ENCODE peak calls at places on chromosomes 6 and 20, in six cellular contexts. One of them, this sample, is unnamed.

GRCh38 chr6:3916211-3916610 is 67.0 kb downstream of the FAM50B start:
- DNase-seq in uterus: no peak
- DNase-seq in BJ: no peak
- DNase-seq in AG04450: no peak
- DNase-seq in sigmoid colon: no peak
- DNase-seq in choroid plexus epithelial cell: no peak
- DNase-seq in this sample: no peak

GRCh38 chr20:18032977-18033892 is 24.5 kb downstream of the OVOL2 start:
- DNase-seq in choroid plexus epithelial cell: no peak
- DNase-seq in BJ: no peak
- DNase-seq in uterus: no peak
- DNase-seq in AG04450: no peak
- DNase-seq in sigmoid colon: no peak
- DNase-seq in this sample: no peak

GRCh38 chr6:145815875-145816274 is 1.3 kb upstream of the FBXO30 start:
- DNase-seq in BJ: no peak
- DNase-seq in AG04450: no peak
- DNase-seq in uterus: no peak
- DNase-seq in choroid plexus epithelial cell: no peak
- DNase-seq in sigmoid colon: no peak
- DNase-seq in this sample: no peak

GRCh38 chr6:2259002-2259494 is 13.6 kb upstream of the GMDS start:
- DNase-seq in uterus: no peak
- DNase-seq in AG04450: no peak
- DNase-seq in BJ: no peak
- DNase-seq in choroid plexus epithelial cell: no peak
- DNase-seq in sigmoid colon: no peak
- DNase-seq in this sample: no peak

GRCh38 chr20:50467618-50468373 is 42.4 kb upstream of the PTPN1 start:
- DNase-seq in AG04450: no peak
- DNase-seq in sigmoid colon: no peak
- DNase-seq in BJ: no peak
- DNase-seq in uterus: peak; percentile 32
- DNase-seq in choroid plexus epithelial cell: peak; percentile 75
- DNase-seq in this sample: no peak

GRCh38 chr20:61662946-61663460 is 402.7 kb downstream of the TAF4 start:
- DNase-seq in sigmoid colon: no peak
- DNase-seq in choroid plexus epithelial cell: no peak
- DNase-seq in BJ: no peak
- DNase-seq in AG04450: no peak
- DNase-seq in uterus: no peak
- DNase-seq in this sample: no peak

GRCh38 chr20:47620808-47621805 is 119.4 kb downstream of the NCOA3 start:
- DNase-seq in choroid plexus epithelial cell: peak; percentile 87
- DNase-seq in uterus: no peak
- DNase-seq in AG04450: peak; percentile 37
- DNase-seq in sigmoid colon: no peak
- DNase-seq in BJ: no peak
- DNase-seq in this sample: peak; percentile 22

GRCh38 chr20:52601295-52601971 is 370.7 kb upstream of the TSHZ2 start:
- DNase-seq in choroid plexus epithelial cell: no peak
- DNase-seq in uterus: no peak
- DNase-seq in sigmoid colon: no peak
- DNase-seq in AG04450: no peak
- DNase-seq in BJ: no peak
- DNase-seq in this sample: no peak

GRCh38 chr6:167581637-167582036 is 245.1 kb upstream of the AFDN start:
- DNase-seq in AG04450: no peak
- DNase-seq in uterus: no peak
- DNase-seq in sigmoid colon: peak; percentile 30
- DNase-seq in BJ: no peak
- DNase-seq in choroid plexus epithelial cell: no peak
- DNase-seq in this sample: no peak

GRCh38 chr6:114467931-114468330 is 125.1 kb upstream of the HS3ST5 start:
- DNase-seq in AG04450: no peak
- DNase-seq in sigmoid colon: no peak
- DNase-seq in uterus: no peak
- DNase-seq in choroid plexus epithelial cell: no peak
- DNase-seq in BJ: no peak
- DNase-seq in this sample: no peak

GRCh38 chr20:31595380-31595653 is 9.8 kb upstream of the ID1 start:
- DNase-seq in BJ: no peak
- DNase-seq in AG04450: no peak
- DNase-seq in sigmoid colon: no peak
- DNase-seq in choroid plexus epithelial cell: no peak
- DNase-seq in uterus: no peak
- DNase-seq in this sample: no peak

GRCh38 chr20:51791626-51792025 is 10.7 kb downstream of the SALL4 start:
- DNase-seq in BJ: no peak
- DNase-seq in uterus: no peak
- DNase-seq in choroid plexus epithelial cell: no peak
- DNase-seq in sigmoid colon: no peak
- DNase-seq in AG04450: no peak
- DNase-seq in this sample: no peak

GRCh38 chr20:49318430-49319203 is 40.8 kb upstream of the ZNFX1 start:
- DNase-seq in sigmoid colon: no peak
- DNase-seq in BJ: no peak
- DNase-seq in uterus: no peak
- DNase-seq in choroid plexus epithelial cell: no peak
- DNase-seq in AG04450: no peak
- DNase-seq in this sample: no peak

DNA sequence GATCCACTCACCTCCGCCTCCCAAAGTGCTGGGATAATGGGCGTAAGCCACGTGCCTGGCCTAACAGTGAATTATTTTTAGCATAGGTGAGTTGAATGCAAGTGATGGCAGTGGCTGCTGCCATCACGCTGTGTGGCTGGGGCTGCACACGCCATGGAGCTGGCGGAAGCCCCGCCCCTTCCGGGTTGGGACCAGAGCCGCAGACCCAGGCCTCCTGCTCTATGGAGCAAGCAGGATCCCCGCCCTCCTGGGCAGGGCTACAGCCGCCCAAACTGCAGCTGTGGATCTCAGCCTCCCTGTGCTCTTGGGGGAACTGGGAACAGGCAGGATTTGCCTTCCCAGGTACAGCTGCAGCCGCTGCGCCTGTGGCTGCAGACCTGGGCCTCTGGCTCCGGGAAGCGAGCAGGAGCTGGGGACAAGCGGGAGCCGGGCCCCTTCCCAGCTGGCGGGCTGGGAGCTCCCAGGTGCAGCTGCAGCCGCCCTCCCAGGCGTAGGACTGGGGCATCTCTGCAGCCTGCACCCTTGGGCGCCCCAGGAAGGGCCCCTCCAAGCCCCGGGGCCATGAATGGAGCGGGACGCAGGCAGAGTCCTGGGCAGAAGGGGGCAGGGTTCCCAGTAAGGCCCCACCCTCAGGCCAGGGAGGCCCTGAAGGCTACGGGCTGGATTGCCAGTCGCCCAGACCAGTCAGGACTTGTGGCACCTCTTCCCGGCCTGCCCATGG is 30.9 kb upstream of the SLA2 start:
- DNase-seq in uterus: no peak
- DNase-seq in choroid plexus epithelial cell: no peak
- DNase-seq in sigmoid colon: no peak
- DNase-seq in AG04450: no peak
- DNase-seq in BJ: no peak
- DNase-seq in this sample: no peak
- H3K4me3 ChIP-seq in uterus: no peak overlapping the region
- H3K4me3 ChIP-seq in choroid plexus epithelial cell: no peak overlapping the region
- H3K4me3 ChIP-seq in sigmoid colon: no peak overlapping the region
- H3K4me3 ChIP-seq in AG04450: no peak overlapping the region
- H3K4me3 ChIP-seq in BJ: no peak overlapping the region
- H3K4me3 ChIP-seq in this sample: no peak overlapping the region

DNA sequence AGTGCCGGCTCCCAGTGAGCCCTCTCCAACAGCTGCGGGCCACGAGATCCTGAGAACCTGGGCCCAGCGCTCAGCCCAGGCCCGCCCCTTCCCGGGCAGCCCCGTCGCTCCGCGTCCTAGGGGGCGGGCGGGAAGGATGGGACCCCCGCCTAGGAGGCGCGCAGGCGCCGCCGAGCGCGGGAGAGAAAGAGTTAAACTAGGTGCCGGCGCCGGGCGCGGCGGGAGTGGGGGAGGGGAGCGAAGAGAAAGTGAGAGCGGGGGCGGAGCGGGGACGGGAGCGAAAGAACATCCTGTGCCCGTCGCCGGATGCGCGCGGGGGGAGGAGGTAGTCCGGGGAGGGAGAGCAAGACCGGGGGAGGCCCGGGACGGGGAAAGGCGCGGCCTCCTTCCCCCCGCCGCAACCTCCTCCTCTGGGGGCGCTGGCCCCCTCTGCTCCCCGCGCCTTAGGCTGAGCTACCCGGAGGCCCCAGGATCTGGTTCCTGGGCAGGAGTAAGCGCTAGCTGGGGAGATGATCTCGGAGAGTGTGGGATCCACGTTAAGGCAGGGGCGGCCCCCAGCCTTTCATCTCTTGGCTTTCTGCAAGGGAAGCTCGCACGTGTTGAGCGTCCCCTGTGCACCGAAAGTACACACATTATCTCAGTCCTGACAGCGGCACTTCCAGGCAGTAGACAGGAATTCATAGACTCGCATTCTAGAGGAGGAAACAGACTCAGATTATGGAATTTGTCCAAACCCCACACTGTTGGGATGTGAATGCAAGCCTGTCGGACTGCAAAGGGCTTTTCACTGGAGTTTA is 4.9 kb upstream of the ARMC12 start:
- DNase-seq in AG04450: peak; percentile 45
- DNase-seq in BJ: no peak
- DNase-seq in choroid plexus epithelial cell: peak; percentile 99
- DNase-seq in uterus: peak; percentile 98
- DNase-seq in sigmoid colon: peak; percentile 99
- DNase-seq in this sample: no peak
- TF ChIP-seq CTCF in AG04450: no peak
- TF ChIP-seq CTCF in BJ: no peak
- TF ChIP-seq CTCF in choroid plexus epithelial cell: no peak
- TF ChIP-seq CTCF in uterus: no peak
- TF ChIP-seq CTCF in sigmoid colon: no peak
- TF ChIP-seq CTCF in this sample: peak; percentile 8

DNA sequence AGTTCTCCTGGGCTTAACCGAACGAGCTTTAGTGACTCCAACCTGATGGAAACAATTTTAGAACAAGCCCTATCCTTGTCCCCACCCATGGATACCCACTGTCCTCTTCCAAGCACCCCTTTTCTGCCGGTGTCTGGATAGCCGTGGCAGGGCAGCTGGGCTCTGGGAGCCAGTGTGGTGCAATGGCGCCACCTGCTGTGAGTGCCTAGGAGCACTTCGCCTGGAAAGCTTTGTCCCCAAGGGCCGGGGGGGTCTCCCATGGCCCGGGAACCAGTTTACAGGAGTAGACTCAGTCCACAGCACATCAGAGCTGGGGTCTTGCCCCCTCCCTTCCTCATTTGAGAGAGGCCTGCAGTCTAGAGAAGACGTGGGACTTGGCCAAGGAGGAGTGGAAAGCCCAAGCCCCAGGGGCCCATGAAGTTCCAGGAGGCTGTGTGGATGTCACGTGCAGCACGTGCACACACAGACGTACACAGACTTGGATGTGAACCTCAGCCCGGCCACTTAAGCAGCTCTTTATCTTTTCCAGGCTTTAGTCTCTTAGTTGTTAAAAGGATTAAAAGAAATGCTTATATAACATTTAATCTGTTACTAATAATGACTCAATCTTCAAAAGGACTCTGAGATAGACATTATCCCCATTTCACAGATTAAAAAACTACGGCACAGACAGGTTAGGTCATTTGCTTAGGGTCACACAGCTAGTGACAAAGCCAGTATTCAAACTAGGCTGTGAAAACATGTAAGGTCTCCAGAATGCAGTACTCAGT is 40.9 kb upstream of the CDH22 start:
- DNase-seq in choroid plexus epithelial cell: peak; percentile 59
- DNase-seq in AG04450: no peak
- DNase-seq in uterus: peak; percentile 52
- DNase-seq in BJ: no peak
- DNase-seq in sigmoid colon: no peak
- DNase-seq in this sample: no peak
- H3K4me3 ChIP-seq in choroid plexus epithelial cell: no peak overlapping the region
- H3K4me3 ChIP-seq in AG04450: no peak overlapping the region
- H3K4me3 ChIP-seq in uterus: no peak overlapping the region
- H3K4me3 ChIP-seq in BJ: no peak overlapping the region
- H3K4me3 ChIP-seq in sigmoid colon: no peak overlapping the region
- H3K4me3 ChIP-seq in this sample: no peak overlapping the region

GRCh38 chr6:10413850-10414765 is 766 bp downstream of the TFAP2A start:
- DNase-seq in choroid plexus epithelial cell: no peak
- DNase-seq in uterus: no peak
- DNase-seq in AG04450: no peak
- DNase-seq in sigmoid colon: no peak
- DNase-seq in BJ: no peak
- DNase-seq in this sample: no peak
- TF ChIP-seq CTCF in choroid plexus epithelial cell: no peak
- TF ChIP-seq CTCF in uterus: no peak
- TF ChIP-seq CTCF in AG04450: no peak
- TF ChIP-seq CTCF in sigmoid colon: no peak
- TF ChIP-seq CTCF in BJ: peak; percentile 66
- TF ChIP-seq CTCF in this sample: peak; percentile 23